ENCODE peak calls at places on chromosomes 1 and 21, in ten cellular contexts. M is HT-29, K is psoas muscle, S is neuronal stem cell, B is pancreas, U is astrocyte of the spinal cord, O is germinal center, I is WERI-Rb-1, D is activated gamma-delta T cell treated with Interleukin-2 at 50 U/mL for 16 hours, R is NT2/D1. J is an unnamed sample.

GRCh38 chr1:14784790-14785773 is 186.6 kb downstream of the KAZN start:
- DNase-seq in S (no peak), B (no peak), D (no peak), M (no peak), O (no peak), I (no peak), K (no peak), U (no peak), R (no peak), J (no peak)

GRCh38 chr1:228076796-228077430 is 5.6 kb upstream of the ARF1 start:
- DNase-seq in M (no peak), O (no peak), U (no peak), I (no peak), R (no peak), K (no peak), D (no peak), B (no peak), S (no peak), J (no peak)

GRCh38 chr1:5430136-5430535 is 562.1 kb downstream of the NPHP4 start:
- DNase-seq in B (no peak), I (no peak), O (no peak), K (no peak), R (no peak), S (no peak), M (no peak), D (no peak), U (no peak), J (no peak)

GRCh38 chr1:9280015-9280860 is 12.5 kb upstream of the SPSB1 start:
- DNase-seq in M (no peak), R (no peak), I (no peak), U (peak; percentile 93), D (peak; percentile 22), K (peak; percentile 82), B (no peak), S (no peak), O (no peak), J (peak; percentile 91)

GRCh38 chr1:94597701-94598100 is 56.1 kb upstream of the F3 start:
- DNase-seq in I (no peak), O (no peak), R (no peak), K (no peak), B (no peak), M (no peak), U (no peak), D (no peak), S (no peak), J (no peak)

GRCh38 chr1:50700226-50701020 is 259.6 kb downstream of the FAF1 start:
- DNase-seq in I (peak; percentile 40), D (no peak), K (no peak), U (no peak), M (no peak), B (no peak), O (no peak), R (peak; percentile 95), S (peak; percentile 69), J (no peak)

GRCh38 chr21:31343680-31344480 is at the start of gene TIAM1:
- DNase-seq in D (no peak), B (no peak), K (peak; percentile 58), S (peak; percentile 42), M (no peak), O (no peak), R (peak; percentile 51), U (peak; percentile 73), I (no peak), J (peak; percentile 61)

GRCh38 chr1:183039985-183040447 is 16.8 kb downstream of the LAMC1 start:
- DNase-seq in B (no peak), M (no peak), I (no peak), U (peak; percentile 98), S (no peak), K (no peak), D (no peak), O (no peak), R (no peak), J (no peak)

GRCh38 chr1:11168731-11169130 is 20.4 kb upstream of the ANGPTL7 start:
- DNase-seq in D (no peak), R (no peak), S (no peak), B (no peak), M (no peak), U (no peak), K (no peak), O (no peak), I (no peak), J (no peak)

GRCh38 chr1:236154671-236155398 is 12.5 kb downstream of the GPR137B start:
- DNase-seq in M (no peak), K (no peak), R (no peak), I (no peak), D (no peak), U (no peak), O (no peak), B (no peak), S (no peak), J (no peak)

GRCh38 chr1:220278991-220279390 is 6.7 kb upstream of the RAB3GAP2 start:
- DNase-seq in K (no peak), B (no peak), S (no peak), I (no peak), U (peak; percentile 57), R (no peak), O (no peak), M (no peak), D (no peak), J (no peak)

GRCh38 chr1:161115132-161115711 is 2.6 kb downstream of the PFDN2 start:
- DNase-seq in O (no peak), B (no peak), R (no peak), D (no peak), K (peak; percentile 45), I (no peak), U (peak; percentile 93), M (peak; percentile 29), S (no peak), J (peak; percentile 77)

GRCh38 chr1:14320518-14320917 is 278.0 kb upstream of the KAZN start:
- DNase-seq in B (no peak), S (no peak), O (no peak), D (no peak), I (no peak), M (no peak), K (no peak), R (no peak), U (peak; percentile 96), J (no peak)

GRCh38 chr1:246215505-246215893 is 291.6 kb downstream of the SMYD3 start:
- DNase-seq in K (no peak), D (no peak), R (no peak), M (no peak), S (no peak), I (no peak), O (no peak), U (no peak), B (no peak), J (no peak)

GRCh38 chr1:208759250-208759649 is 515.1 kb upstream of the PLXNA2 start:
- DNase-seq in R (no peak), D (no peak), M (no peak), B (no peak), S (no peak), U (no peak), I (no peak), O (no peak), K (no peak), J (no peak)

GRCh38 chr1:234970731-234971476 is 157.7 kb downstream of the TOMM20 start:
- DNase-seq in K (peak; percentile 86), D (no peak), S (no peak), U (peak; percentile 99), R (peak; percentile 71), M (peak; percentile 34), I (no peak), B (peak; percentile 57), O (no peak), J (peak; percentile 47)

GRCh38 chr1:164651378-164651951 is 92.5 kb downstream of the PBX1 start:
- DNase-seq in I (no peak), D (no peak), K (no peak), B (peak; percentile 50), U (peak; percentile 73), M (peak; percentile 84), O (no peak), S (no peak), R (no peak), J (peak; percentile 10)

GRCh38 chr21:36465481-36465880 is 14.4 kb downstream of the CLDN14 start:
- DNase-seq in R (no peak), M (no peak), B (no peak), S (no peak), U (no peak), O (no peak), D (no peak), K (no peak), I (no peak), J (no peak)

GRCh38 chr1:35220976-35221375 is 28.0 kb upstream of the SFPQ start:
- DNase-seq in D (no peak), O (peak; percentile 45), K (no peak), R (no peak), U (no peak), B (no peak), I (peak; percentile 23), S (no peak), M (peak; percentile 28), J (peak; percentile 22)

GRCh38 chr1:237199026-237199425 is 157.0 kb downstream of the RYR2 start:
- DNase-seq in S (no peak), D (no peak), M (no peak), O (no peak), R (no peak), I (no peak), K (no peak), U (no peak), B (no peak), J (no peak)

GRCh38 chr21:46650476-46651098 is 15.1 kb downstream of the PRMT2 start:
- DNase-seq in O (no peak), M (no peak), D (no peak), R (no peak), S (no peak), I (no peak), U (no peak), K (no peak), B (no peak), J (no peak)

GRCh38 chr1:41558761-41559171 is 74.3 kb upstream of the EDN2 start:
- DNase-seq in B (no peak), K (peak; percentile 83), U (no peak), M (no peak), R (no peak), O (no peak), S (no peak), I (no peak), D (no peak), J (no peak)